ENCODE peak calls at places on chromosomes 2 and 18, in four cellular contexts. E, V, O and Q are unnamed samples.
A peak's percentile ranks its signal among the peaks of the same experiment; 100 is the strongest.

GRCh38 chr18:51399491-51400122 is 202.1 kb upstream of the MEX3C start:
- DNase-seq in V (no peak), O (no peak), E (no peak), Q (no peak)

GRCh38 chr2:183284606-183285005 is 160.4 kb downstream of the NUP35 start:
- DNase-seq in V (no peak), O (no peak), E (no peak), Q (no peak)

GRCh38 chr2:72959995-72960981 is 43.0 kb downstream of the EMX1 start:
- DNase-seq in V (no peak), E (no peak), O (no peak), Q (no peak)

GRCh38 chr2:188808921-188809320 is 165.3 kb upstream of the COL3A1 start:
- DNase-seq in V (no peak), O (no peak), E (no peak), Q (no peak)

GRCh38 chr2:134917958-134918517 is 584 bp upstream of the CCNT2 start:
- DNase-seq in E (no peak), O (peak; percentile 80), V (peak; percentile 91), Q (no peak)

GRCh38 chr2:182404102-182404501 is 22.7 kb downstream of the PDE1A start:
- DNase-seq in O (no peak), E (no peak), V (no peak), Q (no peak)

GRCh38 chr2:182962641-182963040 is 75.6 kb downstream of the NCKAP1 start:
- DNase-seq in O (no peak), E (no peak), V (no peak), Q (no peak)

GRCh38 chr2:150046211-150046610 is 441.3 kb downstream of the RND3 start:
- DNase-seq in E (no peak), O (no peak), V (no peak), Q (no peak)

GRCh38 chr18:63022429-63023022 is 297.0 kb downstream of the BCL2 start:
- DNase-seq in V (peak; percentile 12), O (no peak), E (peak; percentile 97), Q (peak; percentile 83)

GRCh38 chr2:159290289-159290907 is 3.9 kb upstream of the WDSUB1 start:
- DNase-seq in O (no peak), E (no peak), V (peak; percentile 49), Q (no peak)

GRCh38 chr2:30267161-30267568 is 35.8 kb downstream of the LBH start:
- DNase-seq in O (no peak), E (no peak), V (peak; percentile 79), Q (peak; percentile 42)

GRCh38 chr2:105287692-105288091 is 41.8 kb downstream of the TGFBRAP1 start:
- DNase-seq in O (peak; percentile 4), E (peak; percentile 61), V (peak; percentile 72), Q (peak; percentile 58)

GRCh38 chr2:105291981-105292380 is 37.6 kb downstream of the TGFBRAP1 start:
- DNase-seq in V (no peak), E (no peak), O (no peak), Q (no peak)

GRCh38 chr2:105294046-105294445 is 35.5 kb downstream of the TGFBRAP1 start:
- DNase-seq in V (no peak), O (no peak), E (no peak), Q (no peak)

GRCh38 chr2:105288133-105288532 is 41.4 kb downstream of the TGFBRAP1 start:
- DNase-seq in V (no peak), O (no peak), E (no peak), Q (no peak)

DNA sequence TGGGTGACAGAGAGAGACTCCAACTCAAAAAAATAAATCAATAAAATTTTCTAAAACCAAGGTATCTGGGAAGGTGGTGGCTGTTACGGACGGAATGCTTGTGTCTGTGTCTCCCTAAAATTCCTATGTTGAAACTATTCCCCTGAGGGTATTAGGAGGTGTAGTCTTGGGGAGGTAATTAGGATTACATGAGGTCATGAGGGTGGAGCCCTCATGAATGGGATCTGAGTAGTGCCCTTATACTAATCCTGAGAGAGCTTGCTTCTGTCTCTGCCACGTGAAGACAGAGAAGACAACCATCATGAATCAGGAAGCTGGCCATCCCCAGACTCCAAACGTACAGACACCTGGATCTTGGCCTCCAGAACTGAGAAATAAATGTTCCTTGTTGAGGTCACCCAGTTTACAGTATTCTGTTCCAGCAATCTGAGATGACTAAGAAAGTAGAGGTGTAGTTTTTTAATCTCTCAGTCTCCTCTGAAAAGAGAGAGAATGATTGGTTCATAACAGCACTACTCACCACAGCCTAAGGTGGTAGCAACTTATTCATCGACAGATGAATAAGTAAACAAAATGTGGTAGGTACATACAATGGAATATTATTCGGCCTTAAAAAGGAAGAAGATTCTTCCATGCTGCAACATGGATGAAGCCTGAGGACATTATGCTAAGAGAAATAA is 38.4 kb downstream of the TGFBRAP1 start:
- DNase-seq in V (no peak), O (no peak), E (no peak), Q (no peak)
- TF ChIP-seq CREB1 in V (no peak), O (no peak), E (no peak), Q (no peak)

DNA sequence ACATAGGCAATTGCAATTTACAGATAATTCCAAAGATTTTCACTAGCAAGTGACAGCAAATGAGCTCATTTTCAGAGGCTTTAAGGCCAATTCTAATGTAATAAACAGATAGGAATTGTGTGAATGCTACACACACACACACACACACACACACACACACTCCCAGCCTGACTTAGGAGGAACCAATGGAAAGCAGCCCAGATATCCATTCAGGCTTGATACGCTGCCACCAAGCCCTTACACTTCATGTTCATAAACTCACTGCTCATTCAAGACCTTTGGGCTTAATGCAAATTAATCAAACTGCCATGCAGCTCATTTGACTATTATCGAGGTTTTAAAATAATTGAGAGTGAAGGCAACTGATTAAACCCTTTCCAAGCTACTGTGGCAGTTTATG is 298.9 kb upstream of the NCKAP5 start:
- DNase-seq in V (no peak), O (no peak), E (no peak), Q (no peak)
- TF ChIP-seq MAX in V (no peak), O (no peak), E (no peak), Q (no peak)

GRCh38 chr2:55875434-55876135 is 48.0 kb downstream of the EFEMP1 start:
- DNase-seq in V (no peak), O (no peak), E (no peak), Q (no peak)
- TF ChIP-seq CREB1 in V (no peak), O (no peak), E (no peak), Q (no peak)

GRCh38 chr2:240911641-240912265 is 5.6 kb downstream of the CROCC2 start:
- DNase-seq in V (no peak), O (no peak), E (no peak), Q (no peak)

GRCh38 chr2:240915526-240916335 is 9.6 kb downstream of the CROCC2 start:
- DNase-seq in E (no peak), O (no peak), V (no peak), Q (peak; percentile 44)

GRCh38 chr2:240913810-240914644 is 7.9 kb downstream of the CROCC2 start:
- DNase-seq in E (peak; percentile 99), O (no peak), V (peak; percentile 54), Q (peak; percentile 95)

GRCh38 chr2:240914645-240915525 is 8.7 kb downstream of the CROCC2 start:
- DNase-seq in V (no peak), O (no peak), E (no peak), Q (no peak)

DNA sequence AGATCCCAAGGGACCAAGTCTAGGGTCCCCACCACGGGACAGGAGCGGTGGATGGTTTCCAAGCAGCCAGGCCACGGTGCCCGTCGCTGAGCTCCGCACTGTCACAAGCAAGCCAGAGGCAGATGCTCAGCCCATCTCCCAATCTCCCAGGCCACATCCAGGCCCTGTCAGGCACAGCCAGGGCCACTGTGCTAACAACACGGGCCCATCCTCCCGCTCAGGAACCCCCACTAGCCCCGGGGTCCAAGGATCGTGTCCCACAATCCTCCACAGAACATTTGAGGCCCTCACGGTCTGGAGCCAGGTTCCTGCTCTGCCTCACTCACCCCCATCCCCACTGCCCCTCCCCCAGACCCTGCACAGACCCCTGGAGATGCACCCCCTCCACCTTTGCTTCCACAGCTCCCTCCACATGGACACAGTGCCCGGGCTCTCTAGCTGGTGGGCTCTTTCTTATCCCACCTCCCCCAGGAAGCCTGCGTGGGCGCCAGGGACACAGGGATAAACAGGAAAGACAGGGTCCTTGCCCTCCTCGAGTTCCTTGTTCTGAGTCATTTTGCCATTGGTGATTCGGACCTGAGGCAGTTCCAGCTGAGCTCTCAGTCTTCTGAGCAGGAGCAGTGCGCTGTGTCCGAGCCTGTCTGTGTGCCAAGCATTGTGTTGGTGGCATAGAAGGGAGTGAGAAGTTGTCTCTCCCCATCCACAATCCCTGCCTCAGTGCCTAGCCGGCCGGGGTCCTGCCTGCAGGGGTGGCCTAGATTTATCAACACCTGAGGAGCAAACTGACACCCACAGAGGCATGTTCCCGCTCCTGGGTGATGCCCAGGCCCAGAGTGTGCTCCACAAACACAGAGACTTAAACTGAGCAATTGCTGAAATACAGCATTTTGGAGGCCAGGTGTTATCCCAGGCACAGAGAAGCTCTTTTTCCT is 7.0 kb downstream of the CROCC2 start:
- DNase-seq in O (no peak), E (no peak), V (no peak), Q (no peak)
- TF ChIP-seq MAX in O (no peak), E (no peak), V (no peak), Q (no peak)

GRCh38 chr2:88451647-88452150 is 794 bp downstream of the FOXI3 start:
- DNase-seq in E (peak; percentile 64), V (no peak), O (no peak), Q (peak; percentile 47)
- TF ChIP-seq CREB1 in E (no peak), V (no peak), O (no peak), Q (no peak)

DNA sequence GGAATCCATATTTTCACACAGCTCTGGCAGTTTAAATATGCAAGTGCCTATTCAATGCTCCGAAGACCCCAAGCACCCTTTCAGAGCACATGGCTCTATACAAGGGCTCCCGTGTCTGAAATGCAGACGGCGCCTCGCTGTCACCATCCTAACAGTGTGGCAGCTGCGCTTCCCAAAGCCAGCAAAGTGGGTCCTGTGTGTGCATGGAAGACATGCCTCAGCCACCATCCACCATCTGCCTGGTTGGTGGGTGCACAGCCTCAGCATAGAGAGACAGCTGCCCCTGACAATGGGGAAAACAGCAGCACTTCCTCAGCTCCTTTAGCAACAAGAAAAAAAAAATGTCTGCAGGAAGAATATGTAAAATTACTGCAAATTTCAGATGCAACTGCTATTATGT is 218.1 kb downstream of the SP3 start:
- DNase-seq in E (no peak), O (no peak), V (no peak), Q (no peak)
- TF ChIP-seq MAX in E (no peak), O (no peak), V (no peak), Q (no peak)